ENCODE peak calls at places on chromosomes 16 and 17, in five cellular contexts. One of them, this sample, is unnamed.

GRCh38 chr16:7744546-7745294 is 412.1 kb downstream of the RBFOX1 start:
- DNase-seq in NCI-H2227 treated with DMSO at 0.1 percent for 48 hours: no peak
- DNase-seq in retina: no peak
- DNase-seq in AG09309: no peak
- DNase-seq in stimulated activated CD8-positive, alpha-beta memory T cell treated with anti-CD3 and anti-CD28 coated beads, Interleukin-2, amount 100 ng/mL, for 48 hours: no peak
- DNase-seq in this sample: no peak

GRCh38 chr16:59164461-59164860 is 430.3 kb upstream of the GOT2 start:
- DNase-seq in NCI-H2227 treated with DMSO at 0.1 percent for 48 hours: no peak
- DNase-seq in retina: no peak
- DNase-seq in AG09309: no peak
- DNase-seq in stimulated activated CD8-positive, alpha-beta memory T cell treated with anti-CD3 and anti-CD28 coated beads, Interleukin-2, amount 100 ng/mL, for 48 hours: no peak
- DNase-seq in this sample: no peak

GRCh38 chr16:17921357-17921978 is 415.1 kb downstream of the NPIPA8 start:
- DNase-seq in NCI-H2227 treated with DMSO at 0.1 percent for 48 hours: no peak
- DNase-seq in retina: no peak
- DNase-seq in AG09309: no peak
- DNase-seq in stimulated activated CD8-positive, alpha-beta memory T cell treated with anti-CD3 and anti-CD28 coated beads, Interleukin-2, amount 100 ng/mL, for 48 hours: peak
- DNase-seq in this sample: no peak

GRCh38 chr16:75938818-75939217 is 212.5 kb upstream of the CPHXL start:
- DNase-seq in NCI-H2227 treated with DMSO at 0.1 percent for 48 hours: no peak
- DNase-seq in retina: no peak
- DNase-seq in AG09309: no peak
- DNase-seq in stimulated activated CD8-positive, alpha-beta memory T cell treated with anti-CD3 and anti-CD28 coated beads, Interleukin-2, amount 100 ng/mL, for 48 hours: no peak
- DNase-seq in this sample: no peak

GRCh38 chr17:78027121-78027520 is 68.6 kb downstream of the TNRC6C start:
- DNase-seq in NCI-H2227 treated with DMSO at 0.1 percent for 48 hours: no peak
- DNase-seq in retina: no peak
- DNase-seq in AG09309: no peak
- DNase-seq in stimulated activated CD8-positive, alpha-beta memory T cell treated with anti-CD3 and anti-CD28 coated beads, Interleukin-2, amount 100 ng/mL, for 48 hours: no peak
- DNase-seq in this sample: no peak

GRCh38 chr17:31015639-31016038 is 44.8 kb downstream of the RNF135 start:
- DNase-seq in NCI-H2227 treated with DMSO at 0.1 percent for 48 hours: no peak
- DNase-seq in retina: no peak
- DNase-seq in AG09309: no peak
- DNase-seq in stimulated activated CD8-positive, alpha-beta memory T cell treated with anti-CD3 and anti-CD28 coated beads, Interleukin-2, amount 100 ng/mL, for 48 hours: no peak
- DNase-seq in this sample: no peak

GRCh38 chr17:27293359-27293897 is 486 bp upstream of the WSB1 start:
- DNase-seq in NCI-H2227 treated with DMSO at 0.1 percent for 48 hours: no peak
- DNase-seq in retina: no peak
- DNase-seq in AG09309: no peak
- DNase-seq in stimulated activated CD8-positive, alpha-beta memory T cell treated with anti-CD3 and anti-CD28 coated beads, Interleukin-2, amount 100 ng/mL, for 48 hours: no peak
- DNase-seq in this sample: no peak

GRCh38 chr17:78355045-78355641 is 4.7 kb downstream of the SOCS3 start:
- DNase-seq in NCI-H2227 treated with DMSO at 0.1 percent for 48 hours: no peak
- DNase-seq in retina: no peak
- DNase-seq in AG09309: no peak
- DNase-seq in stimulated activated CD8-positive, alpha-beta memory T cell treated with anti-CD3 and anti-CD28 coated beads, Interleukin-2, amount 100 ng/mL, for 48 hours: no peak
- DNase-seq in this sample: no peak

GRCh38 chr17:53227101-53227500 is 595.6 kb upstream of the KIF2B start:
- DNase-seq in NCI-H2227 treated with DMSO at 0.1 percent for 48 hours: no peak
- DNase-seq in retina: no peak
- DNase-seq in AG09309: no peak
- DNase-seq in stimulated activated CD8-positive, alpha-beta memory T cell treated with anti-CD3 and anti-CD28 coated beads, Interleukin-2, amount 100 ng/mL, for 48 hours: no peak
- DNase-seq in this sample: no peak